ENCODE peak calls at places on chromosomes 1 and 21, in ten cellular contexts. Z, S, H, N, L, P, X, K, F and U are unnamed samples.

GRCh38 chr1:3349161-3349967 is 105.1 kb upstream of the ARHGEF16 start:
- DNase-seq in Z (no peak), X (no peak), S (peak; percentile 20), N (no peak), K (no peak), P (peak; percentile 77), L (no peak), H (peak; percentile 22), F (no peak), U (no peak)

GRCh38 chr21:46626536-46627302 is 8.8 kb upstream of the PRMT2 start:
- DNase-seq in Z (no peak), P (no peak), H (no peak), S (no peak), F (no peak), X (no peak), K (no peak), L (peak; percentile 24), N (no peak), U (no peak)

GRCh38 chr1:110421159-110421777 is 13.8 kb upstream of the LAMTOR5 start:
- DNase-seq in X (no peak), S (peak; percentile 46), L (no peak), N (no peak), F (peak; percentile 66), H (no peak), Z (peak; percentile 52), K (no peak), P (peak; percentile 38), U (peak; percentile 37)

GRCh38 chr1:41773144-41773571 is 145.6 kb downstream of the HIVEP3 start:
- DNase-seq in Z (peak; percentile 85), N (no peak), F (peak; percentile 50), K (no peak), P (no peak), X (no peak), H (peak; percentile 61), S (peak; percentile 66), L (no peak), U (peak; percentile 99)

GRCh38 chr1:54327386-54328116 is 78.6 kb downstream of the SSBP3 start:
- DNase-seq in X (no peak), P (no peak), F (peak; percentile 18), S (peak; percentile 35), N (no peak), H (no peak), L (no peak), Z (peak; percentile 62), K (no peak), U (peak; percentile 48)

GRCh38 chr21:40276001-40276400 is 408.8 kb downstream of the PCP4 start:
- DNase-seq in P (no peak), X (no peak), F (no peak), S (no peak), H (no peak), L (no peak), N (no peak), Z (no peak), K (no peak), U (no peak)

GRCh38 chr1:76786232-76786631 is 81.0 kb upstream of the ST6GALNAC5 start:
- DNase-seq in P (no peak), L (no peak), K (no peak), N (no peak), F (no peak), S (no peak), X (no peak), Z (peak; percentile 4), H (no peak), U (peak; percentile 17)

GRCh38 chr1:9792156-9793042 is 31.4 kb downstream of the CLSTN1 start:
- DNase-seq in P (no peak), X (no peak), S (peak; percentile 51), Z (peak; percentile 35), K (no peak), H (peak; percentile 38), L (peak; percentile 88), F (no peak), N (no peak), U (peak; percentile 6)

GRCh38 chr21:45042664-45043161 is 31.7 kb upstream of the ADARB1 start:
- DNase-seq in S (no peak), H (no peak), K (no peak), L (no peak), Z (no peak), N (no peak), X (no peak), P (no peak), F (no peak), U (no peak)

GRCh38 chr21:45041984-45042663 is 32.3 kb upstream of the ADARB1 start:
- DNase-seq in S (no peak), P (no peak), K (no peak), L (no peak), H (no peak), Z (no peak), X (no peak), F (no peak), N (no peak), U (no peak)

GRCh38 chr21:45040114-45040715 is 34.2 kb upstream of the ADARB1 start:
- DNase-seq in K (no peak), P (no peak), Z (no peak), F (no peak), S (no peak), L (no peak), X (no peak), N (no peak), H (no peak), U (no peak)

GRCh38 chr21:45040739-45041138 is 33.6 kb upstream of the ADARB1 start:
- DNase-seq in P (no peak), F (no peak), N (no peak), Z (no peak), K (no peak), S (no peak), L (no peak), H (no peak), X (no peak), U (no peak)

DNA sequence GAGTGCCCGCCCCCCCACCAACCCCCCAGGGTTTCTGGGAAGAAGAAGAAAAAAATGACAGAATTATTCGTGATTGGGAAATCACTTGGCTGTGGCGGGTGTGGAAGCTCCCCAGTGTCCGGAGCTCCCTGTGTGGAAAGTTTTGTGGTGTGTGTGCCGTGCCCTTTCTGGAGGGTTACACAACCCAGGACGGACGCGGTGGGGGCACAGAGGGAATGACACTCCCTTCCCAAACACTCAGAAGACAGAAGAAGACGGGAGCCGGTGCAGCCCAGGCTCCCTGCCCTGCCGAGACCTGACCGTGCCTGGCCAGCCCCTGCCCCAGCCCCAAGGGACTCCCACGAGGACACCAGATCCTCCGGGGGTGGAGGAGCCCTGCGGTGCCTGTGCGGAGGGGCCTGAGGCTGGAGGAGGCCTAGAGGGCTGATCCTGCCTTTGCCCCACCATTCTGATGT is 33.0 kb upstream of the ADARB1 start:
- DNase-seq in K (no peak), L (no peak), X (peak; percentile 87), H (peak; percentile 23), S (peak; percentile 71), F (peak; percentile 24), N (no peak), Z (peak; percentile 98), P (peak; percentile 50), U (peak; percentile 96)
- H3K4me3 ChIP-seq in K (no peak overlapping the region), L (no peak overlapping the region), X (no peak overlapping the region), H (no peak overlapping the region), S (no peak overlapping the region), F (no peak overlapping the region), N (no peak overlapping the region), Z (peak overlapping the region; percentile 66), P (no peak overlapping the region), U (peak overlapping the region; percentile 49)

DNA sequence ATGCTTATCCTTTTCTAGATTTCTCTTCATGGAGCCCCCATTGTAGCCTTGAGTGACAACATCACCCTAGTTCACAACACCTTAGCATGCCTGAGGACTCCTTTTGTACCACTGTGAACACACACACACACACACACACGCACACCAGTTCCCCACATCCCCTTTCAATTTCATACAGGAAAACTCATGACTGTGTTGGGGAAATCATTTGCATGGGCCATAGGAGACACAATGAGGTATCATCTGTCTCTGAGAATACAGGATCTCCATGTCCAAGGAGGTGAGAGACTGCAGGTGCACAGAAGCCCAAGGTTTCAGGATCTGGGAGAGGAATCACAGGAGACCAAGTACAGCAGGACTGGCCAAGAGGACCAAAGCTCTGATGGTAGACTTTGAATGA is 119.7 kb downstream of the TPTE start:
- DNase-seq in X (no peak), N (no peak), F (no peak), S (no peak), Z (no peak), P (no peak), H (no peak), K (no peak), L (no peak), U (no peak)
- H3K4me3 ChIP-seq in X (no peak overlapping the region), N (no peak overlapping the region), F (no peak overlapping the region), S (no peak overlapping the region), Z (no peak overlapping the region), P (no peak overlapping the region), H (no peak overlapping the region), K (no peak overlapping the region), L (no peak overlapping the region), U (no peak overlapping the region)

GRCh38 chr1:94866178-94866822 is 46.1 kb downstream of the SLC44A3 start:
- DNase-seq in Z (peak; percentile 56), F (peak; percentile 49), S (peak; percentile 88), H (no peak), X (no peak), L (no peak), P (no peak), N (no peak), K (no peak), U (peak; percentile 50)

GRCh38 chr1:94865369-94865768 is 45.2 kb downstream of the SLC44A3 start:
- DNase-seq in X (no peak), Z (peak; percentile 68), P (no peak), F (no peak), K (no peak), N (no peak), H (peak; percentile 32), L (no peak), S (peak; percentile 77), U (peak; percentile 90)

GRCh38 chr1:94863919-94864318 is 43.8 kb downstream of the SLC44A3 start:
- DNase-seq in Z (peak; percentile 91), P (peak; percentile 82), L (no peak), F (peak; percentile 86), S (peak; percentile 91), N (no peak), K (no peak), X (peak; percentile 63), H (peak; percentile 57), U (peak; percentile 90)

GRCh38 chr1:94863297-94863911 is 43.2 kb downstream of the SLC44A3 start:
- DNase-seq in K (no peak), N (no peak), S (peak; percentile 78), L (no peak), P (peak; percentile 48), H (no peak), F (no peak), Z (peak; percentile 70), X (peak; percentile 51), U (peak; percentile 87)

GRCh38 chr1:94864821-94865220 is 44.7 kb downstream of the SLC44A3 start:
- DNase-seq in X (no peak), S (peak; percentile 29), K (no peak), F (no peak), P (peak; percentile 44), Z (peak; percentile 34), N (no peak), H (peak; percentile 45), L (peak; percentile 28), U (peak; percentile 50)
- H3K4me3 ChIP-seq in X (no peak overlapping the region), S (no peak overlapping the region), K (no peak overlapping the region), F (no peak overlapping the region), P (no peak overlapping the region), Z (peak overlapping the region; percentile 66), N (no peak overlapping the region), H (no peak overlapping the region), L (peak overlapping the region; percentile 3), U (peak overlapping the region; percentile 2)

DNA sequence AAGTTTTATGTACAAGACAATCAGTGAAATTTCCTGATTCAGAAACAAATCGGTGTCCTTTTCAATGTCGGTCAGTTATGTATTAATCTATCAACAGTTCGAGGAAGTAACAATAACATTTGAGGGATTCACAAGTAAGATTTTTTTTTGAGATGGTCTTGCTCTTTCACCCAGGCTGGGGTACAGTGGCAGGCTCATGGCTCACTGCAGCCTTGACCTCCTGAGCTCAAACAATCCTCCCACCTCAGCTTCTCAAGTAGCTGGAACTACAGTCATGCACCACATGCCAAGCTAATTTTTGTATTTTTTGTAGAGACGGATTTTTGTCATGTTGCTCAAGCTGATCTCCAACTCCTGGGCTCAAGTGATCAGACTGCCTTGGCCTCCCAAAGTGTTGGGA is 586.6 kb downstream of the PTPRU start:
- DNase-seq in K (no peak), Z (no peak), X (no peak), H (no peak), L (no peak), P (no peak), S (no peak), N (no peak), F (no peak), U (no peak)
- H3K4me3 ChIP-seq in K (no peak overlapping the region), Z (no peak overlapping the region), X (no peak overlapping the region), H (no peak overlapping the region), L (no peak overlapping the region), P (no peak overlapping the region), S (no peak overlapping the region), N (no peak overlapping the region), F (no peak overlapping the region), U (no peak overlapping the region)